ENCODE peak calls at places on chromosomes 5 and 9, in nine cellular contexts. W is prostate gland, U is fibroblast of pulmonary artery, E is HFFc6, H is BE2C, C is WERI-Rb-1, A is nephron progenitor cell, N is AG09319, T is uterus. P is an unnamed sample.

GRCh38 chr9:14321517-14322125 is 7.7 kb upstream of the NFIB start:
- DNase-seq in E (no peak), C (no peak), U (no peak), A (no peak), H (no peak), T (no peak), N (no peak), W (no peak), P (no peak)

GRCh38 chr5:178142642-178143041 is 11.0 kb downstream of the NHP2 start:
- DNase-seq in W (no peak), N (no peak), U (no peak), H (no peak), C (no peak), E (no peak), T (no peak), A (no peak), P (no peak)

GRCh38 chr9:122988919-122989614 is 44.4 kb upstream of the GPR21 start:
- DNase-seq in A (no peak), H (no peak), E (no peak), U (no peak), N (no peak), T (no peak), W (no peak), C (no peak), P (no peak)

GRCh38 chr9:98899399-98900056 is 44.2 kb upstream of the COL15A1 start:
- DNase-seq in E (peak), U (peak), C (peak), A (no peak), H (no peak), N (peak), W (no peak), T (no peak), P (no peak)

GRCh38 chr9:75185585-75186170 is 97.4 kb downstream of the OSTF1 start:
- DNase-seq in A (peak), T (no peak), U (peak), W (peak), H (peak), E (peak), N (no peak), C (peak), P (peak)

GRCh38 chr9:116008278-116008677 is 145.3 kb upstream of the PAPPA start:
- DNase-seq in U (no peak), N (no peak), W (no peak), E (no peak), A (no peak), H (no peak), C (no peak), T (no peak), P (no peak)

GRCh38 chr9:118331622-118332045 is 627.4 kb downstream of the TLR4 start:
- DNase-seq in W (no peak), T (no peak), C (no peak), H (no peak), U (peak), N (no peak), E (peak), A (no peak), P (no peak)

GRCh38 chr9:26460624-26461023 is 432.0 kb downstream of the CAAP1 start:
- DNase-seq in N (no peak), U (no peak), E (no peak), A (no peak), C (no peak), H (no peak), W (no peak), T (no peak), P (no peak)

GRCh38 chr5:103402861-103403260 is 144.3 kb downstream of the MACIR start:
- DNase-seq in W (no peak), E (no peak), A (no peak), C (no peak), H (peak), U (no peak), T (no peak), N (no peak), P (no peak)

GRCh38 chr5:159504857-159505304 is 174.6 kb upstream of the IL12B start:
- DNase-seq in A (peak), H (peak), C (no peak), E (peak), W (no peak), N (peak), T (peak), U (peak), P (no peak)

GRCh38 chr5:158943057-158943456 is 156.7 kb downstream of the EBF1 start:
- DNase-seq in H (no peak), C (no peak), A (no peak), N (peak), T (peak), U (peak), E (peak), W (no peak), P (no peak)

GRCh38 chr9:110969971-110970381 is 68.3 kb downstream of the LPAR1 start:
- DNase-seq in C (no peak), T (no peak), E (peak), H (no peak), A (no peak), N (no peak), U (peak), W (no peak), P (no peak)

GRCh38 chr9:92342825-92343488 is 17.2 kb downstream of the CENPP start:
- DNase-seq in N (no peak), A (no peak), E (no peak), U (peak), W (no peak), T (no peak), C (no peak), H (no peak), P (no peak)

GRCh38 chr5:56270058-56270457 is 36.9 kb upstream of the ANKRD55 start:
- DNase-seq in A (no peak), N (no peak), U (no peak), C (peak), W (no peak), T (no peak), E (no peak), H (peak), P (no peak)

GRCh38 chr9:69745716-69746538 is 13.9 kb downstream of the PTAR1 start:
- DNase-seq in A (no peak), H (peak), W (no peak), N (no peak), U (peak), E (peak), C (peak), T (no peak), P (no peak)

GRCh38 chr9:134186471-134187109 is 22.2 kb upstream of the RNU6ATAC start:
- DNase-seq in U (no peak), C (no peak), N (no peak), H (peak), E (no peak), A (no peak), T (no peak), W (no peak), P (peak)

GRCh38 chr5:125198270-125198974 is 452.0 kb upstream of the ZNF608 start:
- DNase-seq in U (peak), T (peak), C (peak), H (peak), N (peak), E (peak), A (peak), W (peak), P (peak)

GRCh38 chr9:133850161-133850560 is 112.0 kb upstream of the SARDH start:
- DNase-seq in A (no peak), W (no peak), E (no peak), U (no peak), H (no peak), C (no peak), T (no peak), N (no peak), P (no peak)

GRCh38 chr5:125196479-125197183 is 450.2 kb upstream of the ZNF608 start:
- DNase-seq in U (no peak), W (no peak), A (no peak), N (no peak), C (peak), T (no peak), E (no peak), H (peak), P (no peak)

GRCh38 chr9:86413966-86414880 is 60.0 kb upstream of the TUT7 start:
- DNase-seq in C (no peak), U (peak), A (no peak), W (no peak), H (no peak), N (no peak), E (peak), T (no peak), P (no peak)

GRCh38 chr5:112250551-112250950 is 168.5 kb downstream of the EPB41L4A start:
- DNase-seq in C (no peak), N (no peak), U (no peak), T (no peak), H (no peak), E (no peak), W (no peak), A (no peak), P (no peak)

GRCh38 chr9:125479846-125480615 is 218.4 kb downstream of the GAPVD1 start:
- DNase-seq in N (no peak), T (no peak), H (no peak), A (no peak), C (no peak), E (no peak), W (no peak), U (no peak), P (no peak)

GRCh38 chr9:116317503-116317902 is 163.9 kb downstream of the PAPPA start:
- DNase-seq in A (no peak), T (no peak), U (no peak), H (no peak), E (no peak), N (no peak), C (no peak), W (no peak), P (no peak)

GRCh38 chr5:98414938-98415337 is 358.5 kb upstream of the RGMB start:
- DNase-seq in A (no peak), H (no peak), T (no peak), N (peak), U (peak), C (no peak), W (no peak), E (peak), P (no peak)

GRCh38 chr9:124716795-124717194 is 54.3 kb downstream of the NR6A1 start:
- DNase-seq in W (no peak), T (no peak), U (no peak), H (no peak), C (no peak), N (no peak), A (no peak), E (peak), P (no peak)

GRCh38 chr9:124752967-124753366 is 18.1 kb downstream of the NR6A1 start:
- DNase-seq in C (no peak), E (peak), U (peak), H (no peak), A (no peak), W (no peak), T (no peak), N (no peak), P (no peak)

GRCh38 chr9:136075134-136075841 is 19.8 kb downstream of the NACC2 start:
- DNase-seq in W (no peak), A (no peak), T (no peak), U (no peak), N (no peak), C (no peak), E (no peak), H (peak), P (no peak)

GRCh38 chr5:175385691-175386360 is 58.2 kb downstream of the DRD1 start:
- DNase-seq in U (no peak), N (no peak), E (no peak), H (no peak), W (peak), T (no peak), C (no peak), A (no peak), P (no peak)

GRCh38 chr5:180069589-180070247 is 1.8 kb downstream of the RNF130 start:
- DNase-seq in W (peak), U (no peak), H (no peak), T (no peak), C (peak), A (no peak), N (no peak), E (no peak), P (no peak)

GRCh38 chr9:106927916-106928315 is 65.0 kb downstream of the ZNF462 start:
- DNase-seq in U (peak), C (no peak), E (peak), H (no peak), T (no peak), W (no peak), A (no peak), N (no peak), P (no peak)

GRCh38 chr5:102778478-102778877 is 23.4 kb downstream of the PAM start:
- DNase-seq in U (peak), H (no peak), N (no peak), C (no peak), A (no peak), W (no peak), E (peak), T (no peak), P (no peak)

GRCh38 chr9:114110180-114110579 is 11.1 kb upstream of the KIF12 start:
- DNase-seq in H (no peak), T (no peak), U (peak), W (no peak), N (peak), E (peak), A (no peak), C (no peak), P (no peak)

GRCh38 chr5:180095545-180095944 is 24.0 kb upstream of the RNF130 start:
- DNase-seq in E (no peak), U (peak), T (no peak), C (no peak), H (no peak), W (no peak), N (no peak), A (no peak), P (no peak)

GRCh38 chr9:27888661-27889295 is 315.5 kb upstream of the C9orf72 start:
- DNase-seq in W (no peak), N (no peak), U (peak), C (peak), E (no peak), T (no peak), H (peak), A (peak), P (peak)

GRCh38 chr9:135524130-135524861 is 3.1 kb downstream of the LCN1 start:
- DNase-seq in N (no peak), U (peak), H (no peak), C (no peak), W (no peak), A (peak), T (no peak), E (no peak), P (no peak)

GRCh38 chr9:70514273-70514672 is 99.8 kb upstream of the KLF9 start:
- DNase-seq in E (no peak), C (no peak), T (no peak), W (no peak), H (no peak), U (no peak), N (no peak), A (no peak), P (no peak)

DNA sequence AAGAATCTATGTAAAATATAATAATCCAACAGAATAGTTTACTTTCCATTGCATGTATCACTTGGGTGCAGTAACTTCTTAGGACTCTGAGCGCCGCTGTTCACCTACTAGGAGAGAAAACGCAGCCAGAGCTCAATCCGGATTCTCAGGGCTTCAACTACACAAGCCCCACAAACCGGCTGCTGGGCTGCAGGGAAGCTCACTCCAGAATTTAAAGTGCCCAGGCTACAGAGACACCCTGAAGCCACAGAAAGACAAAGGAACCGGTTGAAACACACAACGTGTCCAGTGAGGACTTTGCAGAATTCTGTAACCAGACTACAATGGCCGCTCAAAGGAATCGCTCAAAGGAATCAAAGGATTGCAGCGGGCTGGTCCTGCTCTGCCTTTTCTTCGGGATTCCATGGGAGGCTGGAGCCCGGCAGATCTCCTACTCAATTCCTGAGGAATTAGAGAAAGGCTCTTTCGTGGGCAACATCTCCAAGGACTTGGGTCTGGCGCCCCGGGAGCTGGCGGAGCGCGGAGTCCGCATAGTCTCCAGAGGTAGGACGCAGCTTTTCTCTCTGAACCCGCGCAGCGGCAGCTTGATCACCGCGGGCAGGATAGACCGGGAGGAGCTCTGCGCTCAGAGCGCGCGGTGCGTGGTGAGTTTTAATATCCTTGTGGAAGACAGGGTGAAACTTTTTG is at the start of gene PCDHGA10:
- DNase-seq in A (peak), N (peak), E (peak), T (no peak), W (peak), C (peak), U (peak), H (peak), P (peak)
- TF ChIP-seq CTCF in A (peak), N (peak), E (peak), T (peak), W (peak), C (peak), U (peak), H (peak), P (peak)

GRCh38 chr9:89730715-89731114 is 125.9 kb downstream of the GADD45G start:
- DNase-seq in W (no peak), C (peak), A (peak), U (no peak), H (no peak), T (no peak), N (no peak), E (no peak), P (no peak)
- TF ChIP-seq CTCF in W (no peak), C (peak), A (no peak), U (no peak), H (no peak), T (no peak), N (no peak), E (no peak), P (no peak)

GRCh38 chr9:129481824-129482511 is 138.9 kb downstream of the C9orf50 start:
- DNase-seq in N (no peak), T (peak), W (no peak), C (peak), H (peak), U (peak), E (no peak), A (no peak), P (no peak)
- TF ChIP-seq CTCF in N (peak), T (peak), W (no peak), C (peak), H (peak), U (peak), E (peak), A (no peak), P (no peak)

DNA sequence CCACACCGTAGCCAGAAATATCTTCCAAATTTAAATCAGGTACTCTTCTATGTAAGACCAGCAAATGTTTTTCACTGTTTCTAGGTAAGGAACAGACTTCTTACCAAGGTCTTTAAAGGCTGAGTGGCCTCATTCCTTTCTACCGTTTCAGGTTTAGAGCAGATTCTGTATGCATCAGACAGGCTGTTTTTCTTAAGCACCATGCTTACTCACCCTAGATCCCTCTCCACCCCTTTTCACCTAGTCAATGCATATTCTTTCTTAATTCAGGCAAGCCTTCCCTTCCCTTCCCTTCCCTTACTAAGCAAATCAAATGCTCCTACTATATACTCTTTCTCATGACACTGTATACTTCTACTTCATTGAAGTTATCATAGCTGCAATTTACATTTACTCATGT is 70.7 kb downstream of the RFX3 start:
- DNase-seq in C (no peak), U (no peak), N (no peak), E (no peak), W (no peak), H (no peak), T (no peak), A (no peak), P (no peak)
- TF ChIP-seq CTCF in C (no peak), U (no peak), N (no peak), E (no peak), W (no peak), H (no peak), T (no peak), A (no peak), P (no peak)

GRCh38 chr5:134545070-134545868 is 19.8 kb downstream of the JADE2 start:
- DNase-seq in H (no peak), A (no peak), T (peak), U (peak), E (no peak), C (no peak), N (no peak), W (no peak), P (no peak)
- TF ChIP-seq CTCF in H (no peak), A (no peak), T (no peak), U (no peak), E (no peak), C (no peak), N (no peak), W (no peak), P (no peak)

GRCh38 chr5:150167908-150168307 is 1.3 kb downstream of the CDX1 start:
- DNase-seq in U (no peak), E (no peak), C (no peak), W (no peak), N (no peak), H (no peak), T (no peak), A (no peak), P (no peak)
- TF ChIP-seq CTCF in U (peak), E (peak), C (peak), W (no peak), N (no peak), H (peak), T (no peak), A (peak), P (peak)

DNA sequence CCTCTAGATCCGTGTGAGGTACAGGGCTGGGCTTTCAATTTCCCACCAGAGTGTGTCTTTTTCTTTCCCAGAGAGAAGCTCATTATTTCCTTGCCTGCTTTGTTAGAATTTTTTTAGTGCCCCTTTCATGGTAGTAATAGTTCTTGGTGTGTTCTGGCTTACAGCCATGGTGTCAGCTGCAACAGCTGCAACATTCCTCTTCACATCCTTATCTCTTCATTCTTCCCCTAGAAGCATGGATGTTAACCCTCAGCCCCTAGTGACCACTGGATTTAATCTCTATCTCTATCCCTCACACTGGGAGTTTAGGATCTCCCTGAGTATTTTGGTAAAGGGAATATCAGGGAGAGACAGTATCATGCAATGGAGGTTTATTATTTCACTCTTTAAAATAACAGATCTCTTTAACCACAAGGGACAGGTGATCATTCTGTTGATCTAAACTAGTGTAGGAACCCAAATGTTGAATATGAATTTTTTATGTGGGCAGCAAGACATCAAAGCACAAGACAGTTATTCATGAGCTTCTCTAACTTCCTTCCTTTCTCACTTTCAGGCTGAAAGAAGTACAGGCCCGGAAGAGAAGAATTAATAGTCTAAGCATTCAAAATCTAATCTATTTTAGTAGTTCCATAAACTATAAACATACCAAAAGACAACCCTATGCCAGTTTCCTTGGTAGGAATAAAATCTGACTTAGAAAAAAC is 160.2 kb downstream of the FAM170A start:
- DNase-seq in N (no peak), A (no peak), C (no peak), H (no peak), T (no peak), U (no peak), E (no peak), W (no peak), P (no peak)
- TF ChIP-seq CTCF in N (no peak), A (no peak), C (no peak), H (no peak), T (no peak), U (no peak), E (no peak), W (no peak), P (no peak)

GRCh38 chr5:141349917-141350619 is at the start of gene PCDHGB1:
- DNase-seq in E (peak), H (peak), C (peak), U (peak), W (no peak), A (peak), N (no peak), T (no peak), P (peak)
- TF ChIP-seq CTCF in E (peak), H (peak), C (peak), U (peak), W (no peak), A (peak), N (peak), T (no peak), P (no peak)

GRCh38 chr5:91074615-91075014 is 308.5 kb downstream of the ARRDC3 start:
- DNase-seq in N (peak), T (no peak), C (no peak), H (no peak), A (no peak), U (peak), W (no peak), E (peak), P (no peak)
- TF ChIP-seq CTCF in N (peak), T (no peak), C (no peak), H (no peak), A (no peak), U (peak), W (no peak), E (peak), P (no peak)